ENCODE peak calls at places on chromosomes 2 and 18, in eight cellular contexts. One of them, this sample, is unnamed. For H3K36me3 and H3K27me3, the result is how much of the 10 kb centered on the place peaks cover.

GRCh38 chr2:42795871-42796301 is 3.5 kb upstream of the HAAO start:
- DNase-seq in CD4-positive, CD25-positive, alpha-beta regulatory T cell: no peak
- DNase-seq in stomach: no peak
- DNase-seq in astrocyte: peak
- DNase-seq in neuronal stem cell: no peak
- DNase-seq in CD8-positive, alpha-beta memory T cell: no peak
- DNase-seq in fibroblast of lung: peak
- DNase-seq in IMR-90: peak
- DNase-seq in this sample: no peak

GRCh38 chr2:238108423-238109201 is 8.5 kb downstream of the ESPNL start:
- DNase-seq in neuronal stem cell: no peak
- DNase-seq in stomach: no peak
- DNase-seq in fibroblast of lung: no peak
- DNase-seq in CD4-positive, CD25-positive, alpha-beta regulatory T cell: no peak
- DNase-seq in IMR-90: no peak
- DNase-seq in astrocyte: no peak
- DNase-seq in CD8-positive, alpha-beta memory T cell: no peak
- DNase-seq in this sample: peak

GRCh38 chr2:36731941-36732700 is 35.6 kb downstream of the VIT start:
- DNase-seq in fibroblast of lung: peak
- DNase-seq in stomach: no peak
- DNase-seq in CD8-positive, alpha-beta memory T cell: no peak
- DNase-seq in IMR-90: peak
- DNase-seq in neuronal stem cell: no peak
- DNase-seq in astrocyte: peak
- DNase-seq in CD4-positive, CD25-positive, alpha-beta regulatory T cell: no peak
- DNase-seq in this sample: peak

GRCh38 chr2:53969285-53970094 is 1.3 kb downstream of the PSME4 start:
- DNase-seq in CD8-positive, alpha-beta memory T cell: no peak
- DNase-seq in neuronal stem cell: no peak
- DNase-seq in IMR-90: peak
- DNase-seq in CD4-positive, CD25-positive, alpha-beta regulatory T cell: peak
- DNase-seq in stomach: no peak
- DNase-seq in astrocyte: peak
- DNase-seq in fibroblast of lung: peak
- DNase-seq in this sample: no peak

GRCh38 chr2:64654063-64654811 is 524 bp upstream of the SERTAD2 start:
- DNase-seq in fibroblast of lung: peak
- DNase-seq in CD4-positive, CD25-positive, alpha-beta regulatory T cell: peak
- DNase-seq in astrocyte: peak
- DNase-seq in IMR-90: peak
- DNase-seq in CD8-positive, alpha-beta memory T cell: peak
- DNase-seq in neuronal stem cell: peak
- DNase-seq in stomach: peak
- DNase-seq in this sample: peak

GRCh38 chr2:77161009-77161408 is 361.2 kb downstream of the LRRTM4 start:
- DNase-seq in CD4-positive, CD25-positive, alpha-beta regulatory T cell: no peak
- DNase-seq in neuronal stem cell: no peak
- DNase-seq in CD8-positive, alpha-beta memory T cell: no peak
- DNase-seq in astrocyte: peak
- DNase-seq in IMR-90: peak
- DNase-seq in fibroblast of lung: peak
- DNase-seq in stomach: no peak
- DNase-seq in this sample: no peak

GRCh38 chr2:54894467-54894866 is 155.8 kb downstream of the RTN4 start:
- DNase-seq in neuronal stem cell: no peak
- DNase-seq in astrocyte: no peak
- DNase-seq in stomach: no peak
- DNase-seq in CD8-positive, alpha-beta memory T cell: no peak
- DNase-seq in CD4-positive, CD25-positive, alpha-beta regulatory T cell: no peak
- DNase-seq in IMR-90: no peak
- DNase-seq in fibroblast of lung: no peak
- DNase-seq in this sample: no peak

GRCh38 chr2:95344208-95344570 is 47.0 kb downstream of the KCNIP3 start:
- DNase-seq in neuronal stem cell: no peak
- DNase-seq in CD8-positive, alpha-beta memory T cell: no peak
- DNase-seq in IMR-90: no peak
- DNase-seq in CD4-positive, CD25-positive, alpha-beta regulatory T cell: no peak
- DNase-seq in stomach: no peak
- DNase-seq in fibroblast of lung: no peak
- DNase-seq in astrocyte: no peak
- DNase-seq in this sample: no peak

GRCh38 chr2:177239934-177240600 is 24.5 kb downstream of the NFE2L2 start:
- DNase-seq in IMR-90: peak
- DNase-seq in CD8-positive, alpha-beta memory T cell: no peak
- DNase-seq in astrocyte: peak
- DNase-seq in stomach: peak
- DNase-seq in fibroblast of lung: peak
- DNase-seq in neuronal stem cell: no peak
- DNase-seq in CD4-positive, CD25-positive, alpha-beta regulatory T cell: peak
- DNase-seq in this sample: no peak

GRCh38 chr18:23177433-23178072 is 42.3 kb downstream of the CABLES1 start:
- DNase-seq in CD8-positive, alpha-beta memory T cell: no peak
- DNase-seq in CD4-positive, CD25-positive, alpha-beta regulatory T cell: no peak
- DNase-seq in IMR-90: no peak
- DNase-seq in fibroblast of lung: no peak
- DNase-seq in stomach: no peak
- DNase-seq in astrocyte: no peak
- DNase-seq in neuronal stem cell: no peak
- DNase-seq in this sample: no peak

GRCh38 chr2:192194065-192194865 is 468 bp downstream of the TMEFF2 start:
- DNase-seq in IMR-90: peak
- DNase-seq in CD8-positive, alpha-beta memory T cell: peak
- DNase-seq in fibroblast of lung: peak
- DNase-seq in CD4-positive, CD25-positive, alpha-beta regulatory T cell: peak
- DNase-seq in astrocyte: peak
- DNase-seq in stomach: no peak
- DNase-seq in neuronal stem cell: peak
- DNase-seq in this sample: no peak

GRCh38 chr2:204665244-204665643 is 120.0 kb downstream of the PARD3B start:
- DNase-seq in IMR-90: peak
- DNase-seq in astrocyte: peak
- DNase-seq in neuronal stem cell: no peak
- DNase-seq in CD4-positive, CD25-positive, alpha-beta regulatory T cell: no peak
- DNase-seq in stomach: no peak
- DNase-seq in CD8-positive, alpha-beta memory T cell: no peak
- DNase-seq in fibroblast of lung: peak
- DNase-seq in this sample: no peak

GRCh38 chr2:239958366-239958765 is 66.8 kb downstream of the NDUFA10 start:
- DNase-seq in IMR-90: no peak
- DNase-seq in CD8-positive, alpha-beta memory T cell: no peak
- DNase-seq in fibroblast of lung: no peak
- DNase-seq in neuronal stem cell: no peak
- DNase-seq in astrocyte: no peak
- DNase-seq in stomach: no peak
- DNase-seq in CD4-positive, CD25-positive, alpha-beta regulatory T cell: no peak
- DNase-seq in this sample: no peak
- H3K36me3 ChIP-seq in IMR-90: under half
- H3K36me3 ChIP-seq in CD8-positive, alpha-beta memory T cell: under half
- H3K36me3 ChIP-seq in fibroblast of lung: under half
- H3K36me3 ChIP-seq in neuronal stem cell: under half
- H3K36me3 ChIP-seq in astrocyte: under half
- H3K36me3 ChIP-seq in stomach: under half
- H3K36me3 ChIP-seq in CD4-positive, CD25-positive, alpha-beta regulatory T cell: under half
- H3K36me3 ChIP-seq in this sample: under half

DNA sequence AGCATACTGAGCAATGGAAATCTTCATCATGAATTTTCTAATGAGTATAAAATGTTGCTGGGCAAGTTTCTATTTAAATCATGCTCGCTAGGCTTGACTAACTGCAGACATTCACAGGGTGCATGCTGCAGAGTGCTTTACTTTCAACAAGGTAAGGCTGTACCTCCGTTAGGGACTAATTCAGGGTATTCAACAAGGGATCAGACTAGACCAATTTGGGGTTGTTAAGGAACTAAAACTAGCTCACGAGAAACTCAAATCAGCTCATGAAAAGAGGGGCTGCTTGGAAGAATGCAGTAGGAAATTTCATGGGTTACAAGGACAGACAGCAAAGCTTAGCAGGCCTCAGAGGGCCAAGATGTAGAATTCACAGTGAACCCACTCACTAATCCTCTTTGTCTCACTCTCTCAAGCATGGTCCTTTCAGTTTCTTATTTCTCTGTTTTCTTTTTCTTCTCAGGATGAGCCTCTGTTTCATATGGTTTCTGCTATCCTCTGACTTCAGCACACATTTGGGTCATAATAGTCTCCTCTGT is 2.2 kb downstream of the MYO3B start:
- DNase-seq in CD8-positive, alpha-beta memory T cell: no peak
- DNase-seq in CD4-positive, CD25-positive, alpha-beta regulatory T cell: no peak
- DNase-seq in neuronal stem cell: no peak
- DNase-seq in stomach: no peak
- DNase-seq in fibroblast of lung: no peak
- DNase-seq in IMR-90: no peak
- DNase-seq in astrocyte: no peak
- DNase-seq in this sample: no peak
- H3K4me3 ChIP-seq in CD8-positive, alpha-beta memory T cell: no peak
- H3K4me3 ChIP-seq in CD4-positive, CD25-positive, alpha-beta regulatory T cell: no peak
- H3K4me3 ChIP-seq in neuronal stem cell: no peak
- H3K4me3 ChIP-seq in stomach: no peak
- H3K4me3 ChIP-seq in fibroblast of lung: no peak
- H3K4me3 ChIP-seq in IMR-90: no peak
- H3K4me3 ChIP-seq in astrocyte: no peak
- H3K4me3 ChIP-seq in this sample: no peak

GRCh38 chr2:70549962-70550361 is 3.7 kb downstream of the TGFA start:
- DNase-seq in IMR-90: no peak
- DNase-seq in CD8-positive, alpha-beta memory T cell: no peak
- DNase-seq in CD4-positive, CD25-positive, alpha-beta regulatory T cell: no peak
- DNase-seq in stomach: no peak
- DNase-seq in fibroblast of lung: no peak
- DNase-seq in astrocyte: no peak
- DNase-seq in neuronal stem cell: no peak
- DNase-seq in this sample: no peak
- H3K27me3 ChIP-seq in IMR-90: under half
- H3K27me3 ChIP-seq in CD8-positive, alpha-beta memory T cell: under half
- H3K27me3 ChIP-seq in CD4-positive, CD25-positive, alpha-beta regulatory T cell: under half
- H3K27me3 ChIP-seq in stomach: under half
- H3K27me3 ChIP-seq in fibroblast of lung: under half
- H3K27me3 ChIP-seq in astrocyte: under half
- H3K27me3 ChIP-seq in neuronal stem cell: under half
- H3K27me3 ChIP-seq in this sample: under half

GRCh38 chr2:20212459-20212870 is 12.5 kb downstream of the SDC1 start:
- DNase-seq in CD4-positive, CD25-positive, alpha-beta regulatory T cell: no peak
- DNase-seq in CD8-positive, alpha-beta memory T cell: no peak
- DNase-seq in neuronal stem cell: no peak
- DNase-seq in fibroblast of lung: peak
- DNase-seq in astrocyte: peak
- DNase-seq in stomach: no peak
- DNase-seq in IMR-90: peak
- DNase-seq in this sample: no peak

GRCh38 chr2:20211420-20211819 is 13.5 kb downstream of the SDC1 start:
- DNase-seq in fibroblast of lung: no peak
- DNase-seq in IMR-90: no peak
- DNase-seq in CD8-positive, alpha-beta memory T cell: no peak
- DNase-seq in CD4-positive, CD25-positive, alpha-beta regulatory T cell: no peak
- DNase-seq in astrocyte: no peak
- DNase-seq in neuronal stem cell: no peak
- DNase-seq in stomach: no peak
- DNase-seq in this sample: no peak

GRCh38 chr2:20212871-20213503 is 11.9 kb downstream of the SDC1 start:
- DNase-seq in neuronal stem cell: no peak
- DNase-seq in fibroblast of lung: no peak
- DNase-seq in astrocyte: no peak
- DNase-seq in IMR-90: no peak
- DNase-seq in stomach: peak
- DNase-seq in CD8-positive, alpha-beta memory T cell: no peak
- DNase-seq in CD4-positive, CD25-positive, alpha-beta regulatory T cell: no peak
- DNase-seq in this sample: no peak

GRCh38 chr2:20210462-20210861 is 14.5 kb downstream of the SDC1 start:
- DNase-seq in CD8-positive, alpha-beta memory T cell: no peak
- DNase-seq in neuronal stem cell: no peak
- DNase-seq in fibroblast of lung: no peak
- DNase-seq in astrocyte: no peak
- DNase-seq in IMR-90: no peak
- DNase-seq in CD4-positive, CD25-positive, alpha-beta regulatory T cell: no peak
- DNase-seq in stomach: peak
- DNase-seq in this sample: no peak

DNA sequence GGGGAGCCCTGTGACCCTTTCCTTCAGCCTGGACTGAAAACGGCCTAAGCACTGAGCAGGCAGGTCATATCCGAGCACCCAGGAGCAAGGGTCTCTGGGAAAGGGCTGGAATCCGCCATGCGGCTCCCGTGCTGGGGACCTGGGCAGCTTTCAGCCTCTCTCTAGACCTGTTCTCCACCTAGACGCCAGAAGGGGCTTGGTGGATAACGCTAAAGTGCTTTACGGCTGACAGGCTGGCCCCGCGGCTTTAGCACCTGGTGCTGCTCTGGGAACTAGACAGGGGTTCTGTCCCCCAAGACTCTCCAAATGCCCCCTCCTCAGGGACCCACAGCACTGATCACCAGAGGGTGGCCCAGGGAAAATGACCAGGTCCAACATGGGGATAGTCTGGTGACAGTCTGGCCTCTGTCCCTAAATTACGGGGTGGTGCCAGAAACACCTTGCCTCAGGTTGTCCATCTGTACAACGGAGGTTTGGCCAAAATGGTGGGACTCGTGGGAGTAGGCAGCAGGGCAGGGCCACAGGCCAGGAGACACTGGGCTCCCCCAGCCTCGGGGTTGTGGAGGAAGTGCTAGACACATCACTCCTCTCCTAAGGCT is 13.0 kb downstream of the SDC1 start:
- DNase-seq in neuronal stem cell: no peak
- DNase-seq in astrocyte: no peak
- DNase-seq in fibroblast of lung: no peak
- DNase-seq in CD8-positive, alpha-beta memory T cell: no peak
- DNase-seq in stomach: no peak
- DNase-seq in IMR-90: no peak
- DNase-seq in CD4-positive, CD25-positive, alpha-beta regulatory T cell: no peak
- DNase-seq in this sample: no peak
- H3K36me3 ChIP-seq in neuronal stem cell: under half
- H3K36me3 ChIP-seq in astrocyte: under half
- H3K36me3 ChIP-seq in fibroblast of lung: under half
- H3K36me3 ChIP-seq in CD8-positive, alpha-beta memory T cell: under half
- H3K36me3 ChIP-seq in stomach: under half
- H3K36me3 ChIP-seq in IMR-90: under half
- H3K36me3 ChIP-seq in CD4-positive, CD25-positive, alpha-beta regulatory T cell: under half
- H3K36me3 ChIP-seq in this sample: under half

This sample was measured in HAP-1.